ENCODE peak calls at places on chromosomes 16 and 17, in four cellular contexts. One of them, this sample, is unnamed.

GRCh38 chr16:82459580-82460256 is 167.1 kb upstream of the CDH13 start:
- DNase-seq in neural progenitor cell: no peak
- DNase-seq in mammary epithelial cell: no peak
- DNase-seq in tibial artery: no peak
- DNase-seq in this sample: no peak

GRCh38 chr17:50080827-50081226 is 14.3 kb upstream of the PDK2 start:
- DNase-seq in neural progenitor cell: no peak
- DNase-seq in mammary epithelial cell: no peak
- DNase-seq in tibial artery: no peak
- DNase-seq in this sample: no peak

GRCh38 chr16:56191807-56192643 is 736 bp downstream of the GNAO1 start:
- DNase-seq in neural progenitor cell: peak; percentile 48
- DNase-seq in mammary epithelial cell: no peak
- DNase-seq in tibial artery: no peak
- DNase-seq in this sample: no peak

GRCh38 chr16:86668136-86668535 is 89.8 kb downstream of the FOXL1 start:
- DNase-seq in neural progenitor cell: no peak
- DNase-seq in mammary epithelial cell: peak; percentile 23
- DNase-seq in tibial artery: no peak
- DNase-seq in this sample: no peak

GRCh38 chr17:46819906-46820351 is 1.4 kb upstream of the WNT3 start:
- DNase-seq in neural progenitor cell: peak; percentile 56
- DNase-seq in mammary epithelial cell: no peak
- DNase-seq in tibial artery: no peak
- DNase-seq in this sample: no peak

GRCh38 chr17:81429353-81429774 is 34.1 kb downstream of the BAHCC1 start:
- DNase-seq in neural progenitor cell: no peak
- DNase-seq in mammary epithelial cell: peak; percentile 64
- DNase-seq in tibial artery: peak; percentile 67
- DNase-seq in this sample: peak; percentile 95

GRCh38 chr16:56912746-56913703 is 18.9 kb upstream of the HERPUD1 start:
- DNase-seq in neural progenitor cell: no peak
- DNase-seq in mammary epithelial cell: peak; percentile 54
- DNase-seq in tibial artery: no peak
- DNase-seq in this sample: no peak

GRCh38 chr17:42531455-42532354 is 4.3 kb upstream of the NAGLU start:
- DNase-seq in neural progenitor cell: peak; percentile 87
- DNase-seq in mammary epithelial cell: peak; percentile 34
- DNase-seq in tibial artery: peak; percentile 61
- DNase-seq in this sample: peak; percentile 94

GRCh38 chr16:982152-983043 is 828 bp downstream of the SOX8 start:
- DNase-seq in neural progenitor cell: peak; percentile 68
- DNase-seq in mammary epithelial cell: no peak
- DNase-seq in tibial artery: no peak
- DNase-seq in this sample: no peak

GRCh38 chr17:78878871-78879270 is 24.1 kb downstream of the CEP295NL start:
- DNase-seq in neural progenitor cell: no peak
- DNase-seq in mammary epithelial cell: no peak
- DNase-seq in tibial artery: no peak
- DNase-seq in this sample: no peak

GRCh38 chr16:46895399-46896313 is 11.5 kb downstream of the GPT2 start:
- DNase-seq in neural progenitor cell: no peak
- DNase-seq in mammary epithelial cell: no peak
- DNase-seq in tibial artery: no peak
- DNase-seq in this sample: no peak

GRCh38 chr17:61837175-61838051 is 25.9 kb downstream of the BRIP1 start:
- DNase-seq in neural progenitor cell: peak; percentile 74
- DNase-seq in mammary epithelial cell: peak; percentile 37
- DNase-seq in tibial artery: peak; percentile 31
- DNase-seq in this sample: no peak

GRCh38 chr17:50689251-50689650 is 18.5 kb downstream of the ANKRD40 start:
- DNase-seq in neural progenitor cell: peak; percentile 54
- DNase-seq in mammary epithelial cell: peak; percentile 41
- DNase-seq in tibial artery: no peak
- DNase-seq in this sample: no peak

GRCh38 chr16:67645397-67646121 is 615 bp downstream of the CARMIL2 start:
- DNase-seq in neural progenitor cell: no peak
- DNase-seq in mammary epithelial cell: no peak
- DNase-seq in tibial artery: no peak
- DNase-seq in this sample: no peak

GRCh38 chr16:68367034-68367433 is 56.2 kb downstream of the PRMT7 start:
- DNase-seq in neural progenitor cell: peak; percentile 76
- DNase-seq in mammary epithelial cell: no peak
- DNase-seq in tibial artery: no peak
- DNase-seq in this sample: no peak

GRCh38 chr17:2179615-2180295 is 123.8 kb downstream of the SMG6 start:
- DNase-seq in neural progenitor cell: no peak
- DNase-seq in mammary epithelial cell: no peak
- DNase-seq in tibial artery: peak; percentile 91
- DNase-seq in this sample: no peak

GRCh38 chr16:3850544-3850899 is 30.0 kb downstream of the CREBBP start:
- DNase-seq in neural progenitor cell: no peak
- DNase-seq in mammary epithelial cell: no peak
- DNase-seq in tibial artery: no peak
- DNase-seq in this sample: no peak

GRCh38 chr17:64190468-64190867 is 60.5 kb upstream of the ERN1 start:
- DNase-seq in neural progenitor cell: no peak
- DNase-seq in mammary epithelial cell: no peak
- DNase-seq in tibial artery: no peak
- DNase-seq in this sample: no peak

GRCh38 chr16:4306439-4307214 is 9.2 kb upstream of the GLIS2 start:
- DNase-seq in neural progenitor cell: peak; percentile 45
- DNase-seq in mammary epithelial cell: no peak
- DNase-seq in tibial artery: no peak
- DNase-seq in this sample: no peak

GRCh38 chr17:19677736-19678379 is 29.3 kb downstream of the ALDH3A2 start:
- DNase-seq in neural progenitor cell: no peak
- DNase-seq in mammary epithelial cell: no peak
- DNase-seq in tibial artery: no peak
- DNase-seq in this sample: no peak

GRCh38 chr17:28747046-28747691 is 3.4 kb downstream of the TRAF4 start:
- DNase-seq in neural progenitor cell: no peak
- DNase-seq in mammary epithelial cell: peak; percentile 71
- DNase-seq in tibial artery: no peak
- DNase-seq in this sample: peak; percentile 91

GRCh38 chr17:50513501-50513900 is 5.3 kb downstream of the MYCBPAP start:
- DNase-seq in neural progenitor cell: no peak
- DNase-seq in mammary epithelial cell: no peak
- DNase-seq in tibial artery: no peak
- DNase-seq in this sample: no peak

GRCh38 chr17:81250286-81251090 is 11.4 kb downstream of the NDUFAF8 start:
- DNase-seq in neural progenitor cell: no peak
- DNase-seq in mammary epithelial cell: no peak
- DNase-seq in tibial artery: no peak
- DNase-seq in this sample: no peak

GRCh38 chr16:75116081-75116910 is at the start of gene LDHD:
- DNase-seq in neural progenitor cell: peak; percentile 67
- DNase-seq in mammary epithelial cell: peak; percentile 21
- DNase-seq in tibial artery: peak; percentile 90
- DNase-seq in this sample: peak; percentile 84

GRCh38 chr16:22926105-22926751 is 112.3 kb downstream of the HS3ST2 start:
- DNase-seq in neural progenitor cell: no peak
- DNase-seq in mammary epithelial cell: no peak
- DNase-seq in tibial artery: no peak
- DNase-seq in this sample: no peak

GRCh38 chr17:75832652-75833400 is 11.4 kb downstream of the UNC13D start:
- DNase-seq in neural progenitor cell: no peak
- DNase-seq in mammary epithelial cell: no peak
- DNase-seq in tibial artery: no peak
- DNase-seq in this sample: no peak

GRCh38 chr17:77356109-77356689 is 215.4 kb downstream of the SEC14L1 start:
- DNase-seq in neural progenitor cell: no peak
- DNase-seq in mammary epithelial cell: peak; percentile 54
- DNase-seq in tibial artery: no peak
- DNase-seq in this sample: peak; percentile 14

GRCh38 chr17:81923302-81924260 is 4.0 kb downstream of the MAFG start:
- DNase-seq in neural progenitor cell: peak; percentile 87
- DNase-seq in mammary epithelial cell: peak; percentile 65
- DNase-seq in tibial artery: peak; percentile 67
- DNase-seq in this sample: peak; percentile 88

GRCh38 chr17:15917439-15918027 is 27.4 kb upstream of the ADORA2B start:
- DNase-seq in neural progenitor cell: no peak
- DNase-seq in mammary epithelial cell: no peak
- DNase-seq in tibial artery: no peak
- DNase-seq in this sample: peak; percentile 83

GRCh38 chr16:11550651-11551498 is 35.8 kb downstream of the LITAF start:
- DNase-seq in neural progenitor cell: no peak
- DNase-seq in mammary epithelial cell: no peak
- DNase-seq in tibial artery: no peak
- DNase-seq in this sample: no peak

GRCh38 chr17:35073183-35073790 is 9.8 kb upstream of the RFFL start:
- DNase-seq in neural progenitor cell: no peak
- DNase-seq in mammary epithelial cell: peak; percentile 67
- DNase-seq in tibial artery: no peak
- DNase-seq in this sample: no peak

GRCh38 chr17:57247261-57247660 is 9.1 kb upstream of the MSI2 start:
- DNase-seq in neural progenitor cell: no peak
- DNase-seq in mammary epithelial cell: no peak
- DNase-seq in tibial artery: no peak
- DNase-seq in this sample: no peak

GRCh38 chr16:54805648-54806047 is 125.0 kb upstream of the IRX5 start:
- DNase-seq in neural progenitor cell: no peak
- DNase-seq in mammary epithelial cell: no peak
- DNase-seq in tibial artery: no peak
- DNase-seq in this sample: no peak

GRCh38 chr17:41325611-41326010 is 10.1 kb upstream of the KRTAP17-1 start:
- DNase-seq in neural progenitor cell: no peak
- DNase-seq in mammary epithelial cell: no peak
- DNase-seq in tibial artery: no peak
- DNase-seq in this sample: no peak

GRCh38 chr17:71260366-71260765 is 860.5 kb upstream of the SOX9 start:
- DNase-seq in neural progenitor cell: no peak
- DNase-seq in mammary epithelial cell: peak; percentile 53
- DNase-seq in tibial artery: no peak
- DNase-seq in this sample: no peak

GRCh38 chr17:56623383-56623782 is 29.9 kb downstream of the NOG start:
- DNase-seq in neural progenitor cell: no peak
- DNase-seq in mammary epithelial cell: no peak
- DNase-seq in tibial artery: no peak
- DNase-seq in this sample: no peak

GRCh38 chr16:56737539-56737938 is 7.6 kb downstream of the NUP93 start:
- DNase-seq in neural progenitor cell: no peak
- DNase-seq in mammary epithelial cell: no peak
- DNase-seq in tibial artery: no peak
- DNase-seq in this sample: no peak

GRCh38 chr17:76504117-76504516 is 2.9 kb upstream of the RHBDF2 start:
- DNase-seq in neural progenitor cell: peak; percentile 33
- DNase-seq in mammary epithelial cell: no peak
- DNase-seq in tibial artery: no peak
- DNase-seq in this sample: no peak

GRCh38 chr17:1108810-1109605 is 70.8 kb downstream of the ABR start:
- DNase-seq in neural progenitor cell: peak; percentile 68
- DNase-seq in mammary epithelial cell: peak; percentile 62
- DNase-seq in tibial artery: no peak
- DNase-seq in this sample: peak; percentile 94

GRCh38 chr16:27486760-27487159 is 63.0 kb downstream of the GTF3C1 start:
- DNase-seq in neural progenitor cell: no peak
- DNase-seq in mammary epithelial cell: no peak
- DNase-seq in tibial artery: no peak
- DNase-seq in this sample: no peak
- H3K36me3 ChIP-seq in neural progenitor cell: no peaks in the 10 kb centered on the region
- H3K36me3 ChIP-seq in mammary epithelial cell: peaks cover 38% of the 10 kb centered on the region
- H3K36me3 ChIP-seq in tibial artery: peaks cover 99% of the 10 kb centered on the region
- H3K36me3 ChIP-seq in this sample: peaks cover 83% of the 10 kb centered on the region

GRCh38 chr16:89113661-89114060 is 20.0 kb downstream of the ACSF3 start:
- DNase-seq in neural progenitor cell: no peak
- DNase-seq in mammary epithelial cell: no peak
- DNase-seq in tibial artery: no peak
- DNase-seq in this sample: no peak
- H3K27ac ChIP-seq in neural progenitor cell: no peak overlapping the region
- H3K27ac ChIP-seq in mammary epithelial cell: no peak overlapping the region
- H3K27ac ChIP-seq in tibial artery: no peak overlapping the region
- H3K27ac ChIP-seq in this sample: no peak overlapping the region

GRCh38 chr17:73205326-73205980 is 12.6 kb downstream of the COG1 start:
- DNase-seq in neural progenitor cell: no peak
- DNase-seq in mammary epithelial cell: no peak
- DNase-seq in tibial artery: no peak
- DNase-seq in this sample: no peak
- H3K36me3 ChIP-seq in neural progenitor cell: no peaks in the 10 kb centered on the region
- H3K36me3 ChIP-seq in mammary epithelial cell: peaks cover 47% of the 10 kb centered on the region
- H3K36me3 ChIP-seq in tibial artery: peaks cover 93% of the 10 kb centered on the region
- H3K36me3 ChIP-seq in this sample: peaks cover 68% of the 10 kb centered on the region

DNA sequence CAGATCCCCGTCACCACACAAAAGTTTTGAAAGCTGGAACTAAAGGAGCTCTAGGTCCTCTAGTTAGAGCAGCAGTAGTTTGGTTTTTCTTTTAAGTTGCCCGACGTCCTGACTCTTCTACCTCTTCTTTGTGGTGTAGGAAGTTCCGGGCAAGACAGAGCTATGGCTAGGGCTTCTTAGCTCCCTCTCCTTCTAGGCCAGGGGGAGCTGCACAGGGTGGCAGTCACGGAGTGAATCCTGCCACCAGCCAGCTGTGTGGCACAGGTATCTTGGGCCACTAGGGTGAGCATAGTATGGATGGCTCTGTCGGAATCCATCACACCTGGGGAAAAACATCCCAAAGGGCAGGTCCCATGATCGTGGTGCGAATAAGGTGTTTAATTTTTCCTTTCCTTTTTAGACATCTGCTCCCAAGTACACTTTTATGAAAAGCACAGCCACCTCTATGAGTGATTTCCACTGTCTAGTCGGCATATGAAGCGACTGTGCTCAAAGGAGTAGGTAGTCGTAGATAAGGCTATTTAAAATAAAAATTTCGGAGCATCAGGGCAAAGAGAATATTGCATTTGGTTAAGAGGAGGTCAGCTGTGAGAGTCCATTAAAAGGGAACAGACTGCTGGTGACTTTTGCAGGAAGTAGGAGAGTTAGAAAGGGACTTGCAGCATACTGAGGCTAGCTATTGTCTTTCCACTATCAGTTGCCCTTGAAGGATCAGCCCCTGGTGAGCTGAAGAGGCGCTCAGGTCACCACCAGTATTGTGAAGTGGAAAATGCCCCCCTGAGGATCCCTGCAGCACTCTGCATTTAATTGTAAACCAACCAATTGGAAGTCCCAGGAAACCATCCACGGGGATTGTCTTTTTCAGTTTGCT is 2.1 kb downstream of the PRKCA start:
- DNase-seq in neural progenitor cell: peak; percentile 64
- DNase-seq in mammary epithelial cell: peak; percentile 33
- DNase-seq in tibial artery: no peak
- DNase-seq in this sample: no peak
- H3K27ac ChIP-seq in neural progenitor cell: no peak overlapping the region
- H3K27ac ChIP-seq in mammary epithelial cell: no peak overlapping the region
- H3K27ac ChIP-seq in tibial artery: no peak overlapping the region
- H3K27ac ChIP-seq in this sample: peak overlapping the region; percentile 85

DNA sequence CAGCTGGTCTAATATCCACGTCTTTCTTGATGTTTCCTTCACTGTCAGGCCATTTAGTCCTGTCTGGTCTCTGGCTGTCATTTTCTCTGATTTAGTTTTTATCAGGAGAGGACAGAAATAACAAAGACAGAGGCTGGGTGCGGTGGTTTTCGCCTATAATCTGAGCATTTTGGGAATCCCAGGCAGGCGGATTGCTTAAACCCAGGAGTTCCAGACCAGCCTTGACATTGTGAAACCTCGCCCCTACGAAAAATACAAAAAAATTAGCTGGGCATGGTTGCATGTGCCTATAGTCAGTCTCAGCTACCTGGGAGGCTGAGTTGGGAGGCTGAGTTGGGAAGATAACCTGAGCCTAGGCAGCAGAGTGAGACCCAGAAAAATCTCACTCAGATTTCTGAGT is 7.1 kb downstream of the SRCAP start:
- DNase-seq in neural progenitor cell: no peak
- DNase-seq in mammary epithelial cell: no peak
- DNase-seq in tibial artery: no peak
- DNase-seq in this sample: no peak
- H3K36me3 ChIP-seq in neural progenitor cell: peaks cover 28% of the 10 kb centered on the region
- H3K36me3 ChIP-seq in mammary epithelial cell: peaks cover 58% of the 10 kb centered on the region
- H3K36me3 ChIP-seq in tibial artery: peaks cover 97% of the 10 kb centered on the region
- H3K36me3 ChIP-seq in this sample: peaks cover 95% of the 10 kb centered on the region